ENCODE peak calls at places on chromosome 9, in ten cellular contexts. X, A, F, U, N, C, I, S, K and Q are unnamed samples.

GRCh38 chr9:121765021-121765950 is 113.9 kb downstream of the DAB2IP start:
- DNase-seq in X (peak; percentile 35), A (no peak), F (no peak), U (no peak), N (no peak), C (peak; percentile 66), I (peak; percentile 82), S (no peak), K (no peak), Q (peak; percentile 97)

GRCh38 chr9:94801242-94801641 is 74.7 kb downstream of the AOPEP start:
- DNase-seq in X (no peak), A (no peak), F (peak; percentile 86), U (no peak), N (no peak), C (no peak), I (peak; percentile 77), S (no peak), K (no peak), Q (peak; percentile 84)

GRCh38 chr9:134360180-134360759 is 34.0 kb downstream of the RXRA start:
- DNase-seq in X (no peak), A (no peak), F (no peak), U (no peak), N (no peak), C (no peak), I (no peak), S (no peak), K (no peak), Q (no peak)

GRCh38 chr9:106897223-106897622 is 34.3 kb downstream of the ZNF462 start:
- DNase-seq in X (peak; percentile 31), A (no peak), F (no peak), U (no peak), N (no peak), C (no peak), I (peak; percentile 66), S (no peak), K (no peak), Q (no peak)

GRCh38 chr9:131337131-131337848 is 47.8 kb downstream of the PLPP7 start:
- DNase-seq in X (no peak), A (no peak), F (peak; percentile 57), U (no peak), N (no peak), C (no peak), I (no peak), S (no peak), K (no peak), Q (peak; percentile 57)

GRCh38 chr9:135303280-135303647 is 176.3 kb upstream of the PPP1R26 start:
- DNase-seq in X (no peak), A (no peak), F (no peak), U (no peak), N (no peak), C (no peak), I (no peak), S (no peak), K (no peak), Q (peak; percentile 15)

GRCh38 chr9:114084282-114085073 is 6.4 kb upstream of the AMBP start:
- DNase-seq in X (no peak), A (no peak), F (no peak), U (no peak), N (no peak), C (no peak), I (no peak), S (no peak), K (no peak), Q (peak; percentile 43)

GRCh38 chr9:123784513-123784912 is 145.4 kb downstream of the DENND1A start:
- DNase-seq in X (peak; percentile 94), A (no peak), F (no peak), U (no peak), N (no peak), C (no peak), I (no peak), S (no peak), K (no peak), Q (no peak)

GRCh38 chr9:75064307-75065025 is 23.5 kb downstream of the NMRK1 start:
- DNase-seq in X (peak; percentile 72), A (no peak), F (no peak), U (no peak), N (no peak), C (no peak), I (peak; percentile 28), S (no peak), K (no peak), Q (peak; percentile 81)

GRCh38 chr9:120876842-120877240 is at the start of gene PHF19:
- DNase-seq in X (peak; percentile 72), A (no peak), F (no peak), U (peak; percentile 57), N (peak; percentile 27), C (peak; percentile 70), I (peak; percentile 57), S (no peak), K (no peak), Q (peak; percentile 97)

GRCh38 chr9:134872482-134873231 is 8.0 kb upstream of the FCN2 start:
- DNase-seq in X (no peak), A (no peak), F (no peak), U (peak; percentile 15), N (no peak), C (no peak), I (no peak), S (no peak), K (no peak), Q (no peak)

GRCh38 chr9:97529363-97530076 is 28.1 kb downstream of the TMOD1 start:
- DNase-seq in X (peak; percentile 4), A (no peak), F (no peak), U (no peak), N (no peak), C (no peak), I (peak; percentile 42), S (no peak), K (no peak), Q (no peak)

GRCh38 chr9:99266136-99267023 is 44.3 kb downstream of the SEC61B start:
- DNase-seq in X (peak; percentile 91), A (no peak), F (peak; percentile 86), U (peak; percentile 86), N (peak; percentile 61), C (peak; percentile 58), I (peak; percentile 69), S (peak; percentile 64), K (no peak), Q (no peak)

GRCh38 chr9:91361294-91362201 is at the start of gene AUH:
- DNase-seq in X (peak; percentile 93), A (peak; percentile 72), F (peak; percentile 82), U (peak; percentile 89), N (peak; percentile 72), C (peak; percentile 79), I (peak; percentile 76), S (peak; percentile 75), K (no peak), Q (peak; percentile 98)

GRCh38 chr9:91298304-91298703 is 63.4 kb downstream of the AUH start:
- DNase-seq in X (peak; percentile 89), A (no peak), F (no peak), U (no peak), N (no peak), C (no peak), I (no peak), S (no peak), K (no peak), Q (peak; percentile 69)

GRCh38 chr9:5587024-5587423 is 41.9 kb upstream of the RIC1 start:
- DNase-seq in X (peak; percentile 48), A (no peak), F (no peak), U (no peak), N (no peak), C (no peak), I (peak; percentile 81), S (no peak), K (no peak), Q (peak; percentile 68)

GRCh38 chr9:130825051-130825651 is 9.9 kb upstream of the ABL1 start:
- DNase-seq in X (peak; percentile 87), A (no peak), F (peak; percentile 88), U (no peak), N (peak; percentile 35), C (no peak), I (peak; percentile 72), S (no peak), K (no peak), Q (peak; percentile 88)

GRCh38 chr9:105338308-105338707 is 93.9 kb downstream of the SLC44A1 start:
- DNase-seq in X (no peak), A (no peak), F (no peak), U (no peak), N (no peak), C (no peak), I (no peak), S (no peak), K (no peak), Q (no peak)

GRCh38 chr9:116269250-116269649 is 115.7 kb downstream of the PAPPA start:
- DNase-seq in X (no peak), A (no peak), F (no peak), U (no peak), N (no peak), C (no peak), I (peak; percentile 66), S (no peak), K (no peak), Q (peak; percentile 66)

GRCh38 chr9:27367175-27367798 is 70.3 kb upstream of the EQTN start:
- DNase-seq in X (no peak), A (no peak), F (no peak), U (peak; percentile 60), N (no peak), C (no peak), I (no peak), S (no peak), K (no peak), Q (no peak)

GRCh38 chr9:19816769-19817168 is 27.9 kb upstream of the SLC24A2 start:
- DNase-seq in X (no peak), A (no peak), F (no peak), U (no peak), N (no peak), C (no peak), I (no peak), S (no peak), K (no peak), Q (no peak)

GRCh38 chr9:132672413-132672690 is 2.1 kb downstream of the GTF3C4 start:
- DNase-seq in X (peak; percentile 28), A (no peak), F (no peak), U (peak; percentile 6), N (no peak), C (no peak), I (peak; percentile 3), S (no peak), K (no peak), Q (no peak)

GRCh38 chr9:128091144-128091543 is 23.1 kb downstream of the SLC25A25 start:
- DNase-seq in X (peak; percentile 88), A (no peak), F (no peak), U (no peak), N (no peak), C (no peak), I (peak; percentile 28), S (no peak), K (no peak), Q (peak; percentile 96)

GRCh38 chr9:127004946-127005769 is 90.6 kb downstream of the RALGPS1 start:
- DNase-seq in X (peak; percentile 79), A (peak; percentile 65), F (no peak), U (no peak), N (no peak), C (peak; percentile 37), I (peak; percentile 56), S (no peak), K (no peak), Q (peak; percentile 60)

GRCh38 chr9:108779506-108779905 is 76.3 kb downstream of the ACTL7B start:
- DNase-seq in X (no peak), A (no peak), F (no peak), U (no peak), N (no peak), C (no peak), I (no peak), S (no peak), K (no peak), Q (no peak)

GRCh38 chr9:36922548-36922947 is 111.5 kb downstream of the PAX5 start:
- DNase-seq in X (no peak), A (no peak), F (no peak), U (no peak), N (no peak), C (no peak), I (peak; percentile 83), S (no peak), K (no peak), Q (no peak)

GRCh38 chr9:78021692-78022091 is 9.9 kb downstream of the GNAQ start:
- DNase-seq in X (peak; percentile 30), A (no peak), F (no peak), U (no peak), N (no peak), C (no peak), I (no peak), S (no peak), K (no peak), Q (no peak)

GRCh38 chr9:97954550-97954989 is 16.6 kb upstream of the HEMGN start:
- DNase-seq in X (no peak), A (peak; percentile 23), F (peak; percentile 86), U (peak; percentile 79), N (peak; percentile 64), C (peak; percentile 76), I (peak; percentile 47), S (peak; percentile 31), K (no peak), Q (peak; percentile 79)